ENCODE peak calls at places on chromosomes 11 and 22, in ten cellular contexts. E is GM23338, B is nucleus accumbens, C is lower leg skin, A is right atrium auricular region, J is EH, M is C1 segment of cervical spinal cord, N is NCI-H1105, H is Right ventricle myocardium superior, T is HFFc6. S is an unnamed sample.

GRCh38 chr11:68966894-68967780 is 13.6 kb downstream of the MRGPRD start:
- DNase-seq in C (peak), A (no peak), B (no peak), H (peak), M (no peak), N (no peak), E (no peak), J (peak), T (no peak), S (no peak)

GRCh38 chr22:40484906-40485660 is 114.7 kb downstream of the SGSM3 start:
- DNase-seq in T (no peak), J (peak), B (no peak), N (no peak), M (no peak), C (no peak), E (no peak), H (no peak), A (no peak), S (no peak)

GRCh38 chr11:36840378-36840777 is 242.3 kb upstream of the RAG2 start:
- DNase-seq in N (no peak), M (no peak), A (no peak), T (no peak), E (no peak), H (no peak), C (no peak), B (no peak), J (no peak), S (no peak)

GRCh38 chr11:65574963-65575567 is 788 bp upstream of the EHBP1L1 start:
- DNase-seq in J (no peak), M (peak), H (no peak), T (no peak), B (no peak), N (no peak), C (no peak), A (no peak), E (peak), S (peak)

GRCh38 chr22:25747245-25747944 is 5.4 kb downstream of the MYO18B start:
- DNase-seq in B (no peak), T (peak), A (peak), J (peak), E (no peak), C (no peak), N (no peak), H (peak), M (peak), S (peak)

GRCh38 chr11:55357560-55358184 is 10.1 kb upstream of the OR4A15 start:
- DNase-seq in E (peak), N (no peak), M (no peak), C (no peak), A (no peak), H (no peak), T (no peak), J (no peak), B (no peak), S (no peak)

GRCh38 chr22:31846161-31847115 is 92.6 kb downstream of the DEPDC5 start:
- DNase-seq in M (no peak), H (no peak), A (no peak), T (peak), N (no peak), C (no peak), J (peak), B (no peak), E (peak), S (peak)

GRCh38 chr11:3022300-3022967 is 30.3 kb upstream of the NAP1L4 start:
- DNase-seq in A (no peak), C (no peak), T (peak), B (no peak), N (no peak), E (no peak), H (no peak), M (no peak), J (peak), S (peak)

GRCh38 chr22:39622881-39623367 is 52.4 kb downstream of the CACNA1I start:
- DNase-seq in C (no peak), B (no peak), M (no peak), J (peak), N (no peak), A (no peak), E (peak), T (no peak), H (peak), S (peak)

GRCh38 chr22:46798366-46799057 is 36.1 kb downstream of the TBC1D22A start:
- DNase-seq in H (peak), T (peak), A (peak), M (peak), J (peak), N (peak), E (peak), C (peak), B (peak), S (peak)

GRCh38 chr11:107468596-107468995 is 11.0 kb upstream of the CWF19L2 start:
- DNase-seq in N (peak), T (no peak), H (no peak), C (no peak), E (no peak), M (no peak), A (no peak), J (peak), B (no peak), S (peak)

GRCh38 chr22:44455151-44455962 is 42.7 kb downstream of the RTL6 start:
- DNase-seq in T (no peak), N (no peak), H (no peak), A (peak), C (peak), E (no peak), J (no peak), B (no peak), M (no peak), S (no peak)

GRCh38 chr11:4960877-4961276 is 5.4 kb upstream of the OR51A2 start:
- DNase-seq in C (no peak), H (no peak), J (no peak), A (no peak), E (no peak), B (no peak), N (no peak), T (no peak), M (no peak), S (peak)

GRCh38 chr22:36350751-36351594 is 36.8 kb downstream of the MYH9 start:
- DNase-seq in N (no peak), H (no peak), A (no peak), B (peak), T (peak), E (no peak), C (no peak), M (no peak), J (peak), S (peak)

GRCh38 chr22:19419086-19419463 is 12.5 kb downstream of the HIRA start:
- DNase-seq in A (no peak), C (no peak), H (peak), M (no peak), N (no peak), J (no peak), T (no peak), B (no peak), E (no peak), S (no peak)